ENCODE peak calls at places on chromosomes 12 and 14, in five cellular contexts. A is dorsolateral prefrontal cortex, D is mucosa of descending colon, T is mammary epithelial cell, H is A549. E is an unnamed sample.

GRCh38 chr12:113965951-113966797 is at the start of gene RBM19:
- DNase-seq in A (peak; percentile 99), D (peak; percentile 99), T (peak; percentile 92), H (peak; percentile 97), E (peak; percentile 99)

GRCh38 chr12:89593233-89593632 is 67.4 kb upstream of the POC1B start:
- DNase-seq in A (no peak), D (no peak), T (no peak), H (no peak), E (no peak)

GRCh38 chr14:96145116-96145864 is 59.3 kb upstream of the BDKRB2 start:
- DNase-seq in A (no peak), D (no peak), T (no peak), H (no peak), E (no peak)

GRCh38 chr12:53352331-53353258 is 16.4 kb upstream of the SP7 start:
- DNase-seq in A (peak; percentile 88), D (peak; percentile 93), T (peak; percentile 72), H (peak; percentile 66), E (peak; percentile 77)

GRCh38 chr14:33915682-33916081 is 35.2 kb downstream of the EGLN3 start:
- DNase-seq in A (no peak), D (no peak), T (no peak), H (no peak), E (no peak)

GRCh38 chr12:11059784-11060183 is 2.3 kb downstream of the TAS2R46 start:
- DNase-seq in A (no peak), D (no peak), T (peak; percentile 7), H (no peak), E (no peak)

GRCh38 chr14:56195727-56196126 is 77.5 kb downstream of the PELI2 start:
- DNase-seq in A (no peak), D (peak; percentile 61), T (no peak), H (no peak), E (no peak)

GRCh38 chr12:123119808-123120207 is 31.1 kb downstream of the PITPNM2 start:
- DNase-seq in A (no peak), D (no peak), T (no peak), H (no peak), E (no peak)

GRCh38 chr12:95545731-95546490 is 5.4 kb downstream of the USP44 start:
- DNase-seq in A (no peak), D (no peak), T (no peak), H (no peak), E (no peak)

GRCh38 chr12:70994217-70994788 is 73.8 kb upstream of the PTPRR start:
- DNase-seq in A (no peak), D (no peak), T (peak; percentile 37), H (no peak), E (no peak)

GRCh38 chr12:6905414-6906040 is 905 bp downstream of the LRRC23 start:
- DNase-seq in A (no peak), D (no peak), T (no peak), H (no peak), E (no peak)

GRCh38 chr14:60510976-60511599 is 2.1 kb downstream of the SIX6 start:
- DNase-seq in A (no peak), D (no peak), T (no peak), H (no peak), E (no peak)

GRCh38 chr14:55327179-55327578 is 56.0 kb downstream of the FBXO34 start:
- DNase-seq in A (no peak), D (no peak), T (no peak), H (no peak), E (no peak)

GRCh38 chr14:92458136-92458958 is 55.2 kb upstream of the RIN3 start:
- DNase-seq in A (no peak), D (no peak), T (no peak), H (no peak), E (no peak)

GRCh38 chr12:124901003-124901402 is 13.4 kb downstream of the UBC start:
- DNase-seq in A (no peak), D (no peak), T (no peak), H (no peak), E (no peak)

GRCh38 chr12:795305-795704 is 42.9 kb downstream of the WNK1 start:
- DNase-seq in A (no peak), D (no peak), T (no peak), H (no peak), E (no peak)

GRCh38 chr14:20614038-20614840 is 23.1 kb upstream of the RNASE12 start:
- DNase-seq in A (no peak), D (peak; percentile 55), T (no peak), H (peak; percentile 49), E (no peak)

DNA sequence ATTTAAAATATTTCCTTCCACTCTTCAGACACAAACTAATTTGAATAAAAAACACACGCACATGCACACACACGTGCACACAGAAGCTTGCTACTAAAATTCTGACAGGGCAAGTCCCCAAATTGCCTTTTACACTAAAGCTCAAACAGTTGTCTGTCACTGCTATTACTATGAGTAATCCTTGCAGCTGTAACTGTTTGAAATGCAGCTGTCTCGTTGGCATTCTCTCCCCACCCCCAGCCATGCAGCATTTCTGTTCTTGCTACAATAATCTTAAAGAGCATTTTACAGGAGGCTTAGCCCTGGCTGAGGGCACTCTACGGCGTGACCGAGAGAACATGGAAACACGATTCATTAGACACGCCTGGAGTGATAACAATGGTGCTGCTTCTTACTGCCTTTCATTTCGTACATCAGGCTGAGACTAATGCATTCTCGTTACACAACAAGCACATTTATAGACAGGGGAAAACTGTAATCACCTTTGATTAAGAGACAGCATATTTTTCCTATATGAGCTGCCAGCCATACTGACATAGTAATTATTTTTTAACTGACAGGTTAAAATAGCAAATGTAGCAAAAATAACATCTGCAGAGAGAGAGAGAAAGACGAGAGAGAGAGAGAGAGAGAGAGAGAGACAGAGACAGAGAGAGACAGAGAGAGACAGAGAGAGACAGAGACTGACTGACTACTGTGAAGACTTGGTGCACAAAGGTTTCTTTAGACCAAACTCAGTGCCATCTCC is 153.8 kb downstream of the MED13L start:
- DNase-seq in A (peak; percentile 53), D (peak; percentile 13), T (peak; percentile 56), H (no peak), E (no peak)
- H3K4me3 ChIP-seq in A (peak overlapping the region; percentile 53), D (no peak overlapping the region), T (peak overlapping the region; percentile 14), H (no peak overlapping the region), E (no peak overlapping the region)

GRCh38 chr12:45973526-45973925 is 16.8 kb downstream of the SCAF11 start:
- DNase-seq in A (no peak), D (no peak), T (no peak), H (no peak), E (no peak)
- H3K4me3 ChIP-seq in A (no peak overlapping the region), D (no peak overlapping the region), T (no peak overlapping the region), H (no peak overlapping the region), E (no peak overlapping the region)

GRCh38 chr14:89040438-89041244 is 216.2 kb downstream of the TTC8 start:
- DNase-seq in A (peak; percentile 91), D (peak; percentile 94), T (peak; percentile 82), H (peak; percentile 76), E (peak; percentile 94)

GRCh38 chr14:89037065-89037464 is 212.6 kb downstream of the TTC8 start:
- DNase-seq in A (no peak), D (no peak), T (no peak), H (no peak), E (no peak)

GRCh38 chr14:89042021-89042420 is 217.6 kb downstream of the TTC8 start:
- DNase-seq in A (no peak), D (no peak), T (no peak), H (no peak), E (no peak)

GRCh38 chr14:89040080-89040437 is 215.6 kb downstream of the TTC8 start:
- DNase-seq in A (no peak), D (no peak), T (no peak), H (no peak), E (no peak)

GRCh38 chr14:89041245-89041585 is 216.8 kb downstream of the TTC8 start:
- DNase-seq in A (no peak), D (peak; percentile 54), T (peak; percentile 59), H (no peak), E (peak; percentile 70)
- H3K4me3 ChIP-seq in A (peak overlapping the region; percentile 64), D (no peak overlapping the region), T (no peak overlapping the region), H (no peak overlapping the region), E (peak overlapping the region; percentile 22)

GRCh38 chr14:102590667-102591099 is 1.8 kb upstream of the RCOR1 start:
- DNase-seq in A (no peak), D (peak; percentile 21), T (peak; percentile 65), H (peak; percentile 72), E (peak; percentile 42)
- H3K4me3 ChIP-seq in A (peak overlapping the region; percentile 92), D (no peak overlapping the region), T (no peak overlapping the region), H (peak overlapping the region; percentile 85), E (no peak overlapping the region)

GRCh38 chr14:102786758-102787157 is 9.5 kb downstream of the TRAF3 start:
- DNase-seq in A (no peak), D (no peak), T (no peak), H (no peak), E (no peak)
- H3K4me3 ChIP-seq in A (no peak overlapping the region), D (no peak overlapping the region), T (no peak overlapping the region), H (no peak overlapping the region), E (no peak overlapping the region)

GRCh38 chr12:129903092-129903945 is 506 bp downstream of the TMEM132D start:
- DNase-seq in A (no peak), D (no peak), T (no peak), H (no peak), E (no peak)

GRCh38 chr12:129903956-129904769 is at the start of gene TMEM132D:
- DNase-seq in A (peak; percentile 56), D (no peak), T (no peak), H (no peak), E (no peak)

GRCh38 chr12:129901256-129901655 is 2.6 kb downstream of the TMEM132D start:
- DNase-seq in A (no peak), D (no peak), T (peak; percentile 2), H (no peak), E (no peak)

GRCh38 chr12:129900306-129900705 is 3.5 kb downstream of the TMEM132D start:
- DNase-seq in A (no peak), D (no peak), T (no peak), H (no peak), E (no peak)

DNA sequence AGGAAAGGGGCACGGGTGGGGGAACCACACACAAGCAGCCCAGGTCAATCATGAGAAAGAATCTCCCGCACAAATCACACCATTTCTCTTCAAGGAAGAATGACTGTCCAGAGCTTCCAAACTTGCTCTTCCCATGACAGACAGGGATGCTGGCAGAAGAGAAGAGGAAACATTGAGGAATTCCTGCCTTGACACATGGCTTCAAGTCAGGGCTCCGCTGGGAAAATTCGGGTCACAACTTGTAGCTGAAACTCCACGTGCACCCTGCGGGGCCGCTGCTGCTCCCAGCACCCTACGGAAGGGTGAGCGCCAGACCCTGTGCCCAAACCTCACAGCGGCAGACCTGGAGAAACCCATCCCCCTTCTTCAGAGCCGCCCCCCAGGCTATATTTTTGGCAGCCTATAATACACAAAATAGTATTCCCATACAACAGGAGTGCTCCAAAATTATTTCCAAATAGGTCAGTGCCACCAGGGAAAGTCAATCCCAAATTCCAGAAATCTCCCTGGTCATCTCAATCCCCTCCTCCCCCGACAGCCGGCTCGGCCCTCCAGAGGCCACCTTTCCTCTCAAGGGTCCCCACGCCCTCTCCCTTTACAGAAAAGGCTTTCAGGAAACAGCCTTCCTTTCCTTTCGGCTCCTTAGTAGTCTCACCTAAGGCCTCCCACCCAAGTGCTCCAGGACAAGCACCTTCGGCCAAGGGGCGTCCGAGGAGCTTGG is 1.3 kb downstream of the TMEM132D start:
- DNase-seq in A (no peak), D (no peak), T (no peak), H (no peak), E (no peak)
- H3K4me3 ChIP-seq in A (peak overlapping the region; percentile 68), D (no peak overlapping the region), T (no peak overlapping the region), H (no peak overlapping the region), E (no peak overlapping the region)

E was measured in pancreas.